ENCODE peak calls at places on chromosomes 13 and 19, in six cellular contexts. One of them, this sample, is unnamed.

GRCh38 chr13:112962911-112963625 is 5.9 kb upstream of the MCF2L start:
- DNase-seq in foreskin fibroblast: no peak
- DNase-seq in left ventricle myocardium inferior: no peak
- DNase-seq in testis: no peak
- DNase-seq in mucosa of descending colon: no peak
- DNase-seq in suprapubic skin: peak; percentile 47
- DNase-seq in this sample: no peak

GRCh38 chr13:51838235-51838846 is 6.6 kb downstream of the TMEM272 start:
- DNase-seq in foreskin fibroblast: peak; percentile 67
- DNase-seq in left ventricle myocardium inferior: no peak
- DNase-seq in testis: no peak
- DNase-seq in mucosa of descending colon: no peak
- DNase-seq in suprapubic skin: no peak
- DNase-seq in this sample: no peak

GRCh38 chr13:40329682-40330485 is 336.6 kb downstream of the FOXO1 start:
- DNase-seq in foreskin fibroblast: peak; percentile 48
- DNase-seq in left ventricle myocardium inferior: no peak
- DNase-seq in testis: no peak
- DNase-seq in mucosa of descending colon: no peak
- DNase-seq in suprapubic skin: no peak
- DNase-seq in this sample: no peak

GRCh38 chr13:41563501-41564001 is 106.2 kb downstream of the RGCC start:
- DNase-seq in foreskin fibroblast: peak; percentile 75
- DNase-seq in left ventricle myocardium inferior: no peak
- DNase-seq in testis: no peak
- DNase-seq in mucosa of descending colon: peak; percentile 19
- DNase-seq in suprapubic skin: no peak
- DNase-seq in this sample: no peak

GRCh38 chr19:44685877-44686276 is 13.1 kb upstream of the CEACAM16 start:
- DNase-seq in foreskin fibroblast: peak; percentile 61
- DNase-seq in left ventricle myocardium inferior: no peak
- DNase-seq in testis: no peak
- DNase-seq in mucosa of descending colon: no peak
- DNase-seq in suprapubic skin: no peak
- DNase-seq in this sample: no peak

GRCh38 chr19:47047931-47048399 is 459 bp downstream of the TMEM160 start:
- DNase-seq in foreskin fibroblast: peak; percentile 96
- DNase-seq in left ventricle myocardium inferior: peak; percentile 82
- DNase-seq in testis: peak; percentile 95
- DNase-seq in mucosa of descending colon: peak; percentile 81
- DNase-seq in suprapubic skin: peak; percentile 89
- DNase-seq in this sample: peak; percentile 85

GRCh38 chr19:17847538-17848366 is at the start of gene JAK3:
- DNase-seq in foreskin fibroblast: peak; percentile 80
- DNase-seq in left ventricle myocardium inferior: peak; percentile 54
- DNase-seq in testis: peak; percentile 71
- DNase-seq in mucosa of descending colon: peak; percentile 61
- DNase-seq in suprapubic skin: no peak
- DNase-seq in this sample: no peak

GRCh38 chr19:3483226-3483628 is at the start of gene SMIM44:
- DNase-seq in foreskin fibroblast: no peak
- DNase-seq in left ventricle myocardium inferior: no peak
- DNase-seq in testis: no peak
- DNase-seq in mucosa of descending colon: peak; percentile 54
- DNase-seq in suprapubic skin: no peak
- DNase-seq in this sample: no peak

GRCh38 chr19:53553865-53554791 is 16.2 kb downstream of the ZNF331 start:
- DNase-seq in foreskin fibroblast: peak; percentile 93
- DNase-seq in left ventricle myocardium inferior: peak; percentile 88
- DNase-seq in testis: peak; percentile 88
- DNase-seq in mucosa of descending colon: peak; percentile 72
- DNase-seq in suprapubic skin: peak; percentile 94
- DNase-seq in this sample: peak; percentile 83

GRCh38 chr19:1061987-1062386 is 5.0 kb upstream of the ARHGAP45 start:
- DNase-seq in foreskin fibroblast: no peak
- DNase-seq in left ventricle myocardium inferior: no peak
- DNase-seq in testis: no peak
- DNase-seq in mucosa of descending colon: no peak
- DNase-seq in suprapubic skin: no peak
- DNase-seq in this sample: no peak

GRCh38 chr13:90302113-90302512 is 1045.4 kb upstream of the MIR17HG start:
- DNase-seq in foreskin fibroblast: peak; percentile 1
- DNase-seq in left ventricle myocardium inferior: no peak
- DNase-seq in testis: no peak
- DNase-seq in mucosa of descending colon: no peak
- DNase-seq in suprapubic skin: no peak
- DNase-seq in this sample: no peak

GRCh38 chr19:18488403-18488723 is 33.5 kb downstream of the ELL start:
- DNase-seq in foreskin fibroblast: peak; percentile 49
- DNase-seq in left ventricle myocardium inferior: no peak
- DNase-seq in testis: no peak
- DNase-seq in mucosa of descending colon: no peak
- DNase-seq in suprapubic skin: no peak
- DNase-seq in this sample: no peak

GRCh38 chr13:29749401-29750177 is 100.8 kb downstream of the UBL3 start:
- DNase-seq in foreskin fibroblast: no peak
- DNase-seq in left ventricle myocardium inferior: no peak
- DNase-seq in testis: no peak
- DNase-seq in mucosa of descending colon: no peak
- DNase-seq in suprapubic skin: no peak
- DNase-seq in this sample: no peak

GRCh38 chr13:113646376-113646775 is 11.6 kb downstream of the ATP4B start:
- DNase-seq in foreskin fibroblast: no peak
- DNase-seq in left ventricle myocardium inferior: no peak
- DNase-seq in testis: no peak
- DNase-seq in mucosa of descending colon: peak; percentile 66
- DNase-seq in suprapubic skin: peak; percentile 49
- DNase-seq in this sample: no peak

GRCh38 chr19:1252818-1253513 is 4.6 kb downstream of the MIDN start:
- DNase-seq in foreskin fibroblast: peak; percentile 98
- DNase-seq in left ventricle myocardium inferior: peak; percentile 91
- DNase-seq in testis: peak; percentile 86
- DNase-seq in mucosa of descending colon: peak; percentile 88
- DNase-seq in suprapubic skin: peak; percentile 96
- DNase-seq in this sample: peak; percentile 96

GRCh38 chr13:70758932-70759331 is 650.7 kb upstream of the KLHL1 start:
- DNase-seq in foreskin fibroblast: no peak
- DNase-seq in left ventricle myocardium inferior: no peak
- DNase-seq in testis: no peak
- DNase-seq in mucosa of descending colon: no peak
- DNase-seq in suprapubic skin: no peak
- DNase-seq in this sample: no peak

GRCh38 chr13:38849316-38849715 is 141.3 kb downstream of the STOML3 start:
- DNase-seq in foreskin fibroblast: no peak
- DNase-seq in left ventricle myocardium inferior: no peak
- DNase-seq in testis: no peak
- DNase-seq in mucosa of descending colon: no peak
- DNase-seq in suprapubic skin: no peak
- DNase-seq in this sample: no peak

GRCh38 chr19:5580116-5580515 is 12.4 kb upstream of the TINCR start:
- DNase-seq in foreskin fibroblast: no peak
- DNase-seq in left ventricle myocardium inferior: no peak
- DNase-seq in testis: no peak
- DNase-seq in mucosa of descending colon: no peak
- DNase-seq in suprapubic skin: no peak
- DNase-seq in this sample: no peak

GRCh38 chr13:87094646-87095045 is 576.5 kb upstream of the SLITRK5 start:
- DNase-seq in foreskin fibroblast: no peak
- DNase-seq in left ventricle myocardium inferior: no peak
- DNase-seq in testis: no peak
- DNase-seq in mucosa of descending colon: no peak
- DNase-seq in suprapubic skin: no peak
- DNase-seq in this sample: no peak

GRCh38 chr19:6587998-6588507 is 2.9 kb downstream of the CD70 start:
- DNase-seq in foreskin fibroblast: no peak
- DNase-seq in left ventricle myocardium inferior: no peak
- DNase-seq in testis: no peak
- DNase-seq in mucosa of descending colon: no peak
- DNase-seq in suprapubic skin: no peak
- DNase-seq in this sample: no peak

GRCh38 chr19:6590458-6591319 is at the start of gene CD70:
- DNase-seq in foreskin fibroblast: no peak
- DNase-seq in left ventricle myocardium inferior: no peak
- DNase-seq in testis: no peak
- DNase-seq in mucosa of descending colon: peak; percentile 14
- DNase-seq in suprapubic skin: peak; percentile 73
- DNase-seq in this sample: no peak

GRCh38 chr19:6588508-6589345 is 2.2 kb downstream of the CD70 start:
- DNase-seq in foreskin fibroblast: no peak
- DNase-seq in left ventricle myocardium inferior: no peak
- DNase-seq in testis: no peak
- DNase-seq in mucosa of descending colon: no peak
- DNase-seq in suprapubic skin: no peak
- DNase-seq in this sample: no peak

GRCh38 chr19:6587093-6587820 is 3.7 kb downstream of the CD70 start:
- DNase-seq in foreskin fibroblast: peak; percentile 12
- DNase-seq in left ventricle myocardium inferior: no peak
- DNase-seq in testis: no peak
- DNase-seq in mucosa of descending colon: peak; percentile 22
- DNase-seq in suprapubic skin: no peak
- DNase-seq in this sample: no peak

DNA sequence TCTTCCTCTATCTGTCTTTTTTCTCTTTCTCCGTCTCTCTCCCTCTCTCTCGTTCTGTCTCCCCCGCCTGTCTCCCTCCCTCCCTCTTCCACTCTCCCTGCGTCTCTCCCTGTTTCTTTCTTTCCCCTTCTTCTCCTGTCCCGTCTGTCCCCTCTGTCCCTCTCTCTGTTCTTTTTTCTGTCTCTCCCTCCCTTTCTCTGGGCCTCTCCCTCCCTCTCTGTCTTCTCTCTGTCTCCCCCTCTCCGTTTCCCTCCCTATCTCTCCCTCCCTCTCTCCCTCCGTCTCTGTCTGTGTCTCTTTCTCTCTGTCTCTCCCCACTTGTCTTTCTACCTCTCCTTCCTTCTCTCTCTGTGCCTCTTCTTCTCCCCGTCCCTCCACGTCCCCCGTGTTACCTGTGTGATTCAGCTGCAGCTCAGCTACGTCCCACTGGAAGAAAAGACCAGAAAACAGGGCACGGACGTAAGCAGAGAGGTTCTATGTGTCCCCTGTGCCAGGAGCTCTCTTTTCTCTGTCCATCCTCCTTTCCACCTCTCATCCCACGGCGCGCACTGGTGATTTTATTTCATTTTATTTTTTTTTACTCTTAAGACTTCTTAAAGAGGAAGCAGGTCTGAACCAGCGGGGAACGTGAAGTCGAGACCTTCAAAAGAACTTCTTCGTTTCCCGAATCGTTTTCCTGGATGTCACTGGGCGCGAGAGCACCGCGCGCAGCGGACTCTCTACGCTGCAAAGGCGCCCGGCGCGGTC is 1.1 kb downstream of the CD70 start:
- DNase-seq in foreskin fibroblast: no peak
- DNase-seq in left ventricle myocardium inferior: no peak
- DNase-seq in testis: no peak
- DNase-seq in mucosa of descending colon: no peak
- DNase-seq in suprapubic skin: no peak
- DNase-seq in this sample: no peak
- H3K4me3 ChIP-seq in foreskin fibroblast: no peak overlapping the region
- H3K4me3 ChIP-seq in left ventricle myocardium inferior: peak overlapping the region; percentile 43
- H3K4me3 ChIP-seq in testis: no peak overlapping the region
- H3K4me3 ChIP-seq in mucosa of descending colon: no peak overlapping the region
- H3K4me3 ChIP-seq in suprapubic skin: peak overlapping the region; percentile 40
- H3K4me3 ChIP-seq in this sample: no peak overlapping the region

GRCh38 chr13:43785681-43786471 is 896 bp downstream of the ENOX1 start:
- DNase-seq in foreskin fibroblast: peak; percentile 92
- DNase-seq in left ventricle myocardium inferior: peak; percentile 87
- DNase-seq in testis: peak; percentile 93
- DNase-seq in mucosa of descending colon: peak; percentile 66
- DNase-seq in suprapubic skin: peak; percentile 84
- DNase-seq in this sample: peak; percentile 81

GRCh38 chr13:43787518-43787891 is 733 bp upstream of the ENOX1 start:
- DNase-seq in foreskin fibroblast: no peak
- DNase-seq in left ventricle myocardium inferior: no peak
- DNase-seq in testis: no peak
- DNase-seq in mucosa of descending colon: no peak
- DNase-seq in suprapubic skin: no peak
- DNase-seq in this sample: no peak

GRCh38 chr13:43786472-43786765 is 353 bp downstream of the ENOX1 start:
- DNase-seq in foreskin fibroblast: no peak
- DNase-seq in left ventricle myocardium inferior: no peak
- DNase-seq in testis: no peak
- DNase-seq in mucosa of descending colon: no peak
- DNase-seq in suprapubic skin: no peak
- DNase-seq in this sample: peak; percentile 22

GRCh38 chr13:43787998-43788397 is 1.2 kb upstream of the ENOX1 start:
- DNase-seq in foreskin fibroblast: peak; percentile 80
- DNase-seq in left ventricle myocardium inferior: no peak
- DNase-seq in testis: peak; percentile 47
- DNase-seq in mucosa of descending colon: no peak
- DNase-seq in suprapubic skin: no peak
- DNase-seq in this sample: peak; percentile 17

GRCh38 chr13:43786766-43787517 is at the start of gene ENOX1:
- DNase-seq in foreskin fibroblast: peak; percentile 92
- DNase-seq in left ventricle myocardium inferior: peak; percentile 77
- DNase-seq in testis: peak; percentile 84
- DNase-seq in mucosa of descending colon: peak; percentile 24
- DNase-seq in suprapubic skin: peak; percentile 65
- DNase-seq in this sample: peak; percentile 80
- TF ChIP-seq CTCF in foreskin fibroblast: peak; percentile 14
- TF ChIP-seq CTCF in left ventricle myocardium inferior: peak; percentile 47
- TF ChIP-seq CTCF in testis: no peak
- TF ChIP-seq CTCF in mucosa of descending colon: no peak
- TF ChIP-seq CTCF in suprapubic skin: no peak
- TF ChIP-seq CTCF in this sample: no peak

DNA sequence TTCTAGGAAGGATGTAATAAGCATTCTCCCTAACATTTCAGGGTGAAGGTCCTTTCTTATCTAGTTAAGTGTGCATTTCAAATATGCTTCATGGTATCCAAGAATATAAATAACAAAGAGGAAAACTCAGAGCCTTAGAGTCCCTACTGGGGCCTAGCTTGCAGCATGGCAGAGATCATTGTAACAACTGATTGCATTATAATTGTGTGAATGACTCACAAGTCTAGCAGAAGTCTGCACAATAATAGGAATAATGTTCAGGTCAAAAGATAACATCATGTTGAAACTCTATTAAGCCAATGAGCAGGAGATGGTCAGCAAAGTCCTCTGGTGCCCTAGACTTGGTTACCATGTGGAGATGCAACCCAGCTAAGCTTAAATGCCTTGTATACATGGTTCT is 3.4 kb downstream of the POSTN start:
- DNase-seq in foreskin fibroblast: peak; percentile 60
- DNase-seq in left ventricle myocardium inferior: no peak
- DNase-seq in testis: no peak
- DNase-seq in mucosa of descending colon: no peak
- DNase-seq in suprapubic skin: no peak
- DNase-seq in this sample: no peak
- H3K4me3 ChIP-seq in foreskin fibroblast: no peak overlapping the region
- H3K4me3 ChIP-seq in left ventricle myocardium inferior: no peak overlapping the region
- H3K4me3 ChIP-seq in testis: no peak overlapping the region
- H3K4me3 ChIP-seq in mucosa of descending colon: no peak overlapping the region
- H3K4me3 ChIP-seq in suprapubic skin: peak overlapping the region; percentile 1
- H3K4me3 ChIP-seq in this sample: no peak overlapping the region

DNA sequence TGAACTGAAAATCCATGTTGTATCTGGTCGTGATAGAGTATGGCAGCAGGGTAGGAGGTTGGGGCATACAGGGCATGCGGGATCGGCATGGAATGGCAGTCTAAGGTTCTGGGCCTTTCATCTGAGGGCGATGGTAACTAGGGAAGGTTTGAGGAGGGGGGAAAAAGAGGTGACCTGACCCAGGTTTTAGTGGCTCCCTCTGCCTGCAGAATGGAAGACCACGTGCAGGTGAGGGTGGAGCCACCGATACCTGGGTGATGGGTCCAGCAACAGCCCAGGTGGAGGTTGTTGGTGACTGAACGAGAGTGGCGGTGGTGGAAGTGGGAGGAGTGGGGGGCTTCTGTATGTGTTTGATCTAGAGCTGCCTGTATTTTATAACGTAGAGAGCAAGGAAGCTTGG is 3.8 kb downstream of the ZNF749 start:
- DNase-seq in foreskin fibroblast: no peak
- DNase-seq in left ventricle myocardium inferior: no peak
- DNase-seq in testis: no peak
- DNase-seq in mucosa of descending colon: no peak
- DNase-seq in suprapubic skin: no peak
- DNase-seq in this sample: no peak
- TF ChIP-seq CTCF in foreskin fibroblast: no peak
- TF ChIP-seq CTCF in left ventricle myocardium inferior: no peak
- TF ChIP-seq CTCF in testis: no peak
- TF ChIP-seq CTCF in mucosa of descending colon: no peak
- TF ChIP-seq CTCF in suprapubic skin: no peak
- TF ChIP-seq CTCF in this sample: no peak